ENCODE peak calls at places on chromosomes 6 and 20, in six cellular contexts. V is pancreas, H is PC-3, J is ovary, W is gastrocnemius medialis, S is tibial artery. X is an unnamed sample.

GRCh38 chr6:130696806-130697205 is 130.4 kb upstream of the SMLR1 start:
- DNase-seq in V (no peak), H (peak), J (no peak), W (no peak), S (no peak), X (no peak)

GRCh38 chr6:111995409-111995808 is 58.5 kb upstream of the CCN6 start:
- DNase-seq in V (no peak), H (peak), J (no peak), W (no peak), S (no peak), X (no peak)

GRCh38 chr6:125858427-125859320 is 67.9 kb downstream of the NCOA7 start:
- DNase-seq in V (peak), H (peak), J (peak), W (peak), S (no peak), X (no peak)

GRCh38 chr6:96164802-96165201 is 149.0 kb downstream of the FUT9 start:
- DNase-seq in V (no peak), H (no peak), J (no peak), W (no peak), S (no peak), X (no peak)

GRCh38 chr6:166007349-166008263 is 160.0 kb downstream of the TBXT start:
- DNase-seq in V (peak), H (no peak), J (peak), W (no peak), S (peak), X (no peak)

GRCh38 chr6:32148722-32149576 is 2.8 kb downstream of the PRRT1 start:
- DNase-seq in V (peak), H (no peak), J (no peak), W (peak), S (no peak), X (peak)

GRCh38 chr6:25866011-25866410 is 8.0 kb downstream of the SLC17A3 start:
- DNase-seq in V (no peak), H (no peak), J (no peak), W (no peak), S (no peak), X (no peak)

GRCh38 chr20:50848341-50848808 is 53.5 kb downstream of the BCAS4 start:
- DNase-seq in V (peak), H (no peak), J (peak), W (no peak), S (peak), X (no peak)

GRCh38 chr20:37329481-37330165 is 16.3 kb upstream of the SRC start:
- DNase-seq in V (no peak), H (no peak), J (no peak), W (no peak), S (no peak), X (no peak)

GRCh38 chr20:49323622-49324238 is 45.9 kb upstream of the ZNFX1 start:
- DNase-seq in V (no peak), H (peak), J (no peak), W (no peak), S (no peak), X (no peak)

GRCh38 chr20:17629678-17630089 is 52.4 kb downstream of the RRBP1 start:
- DNase-seq in V (peak), H (no peak), J (no peak), W (no peak), S (no peak), X (no peak)

GRCh38 chr20:58542411-58543095 is 27.4 kb upstream of the APCDD1L start:
- DNase-seq in V (no peak), H (peak), J (no peak), W (no peak), S (no peak), X (no peak)

GRCh38 chr6:105561501-105561900 is 158.6 kb upstream of the PREP start:
- DNase-seq in V (no peak), H (no peak), J (no peak), W (no peak), S (no peak), X (no peak)

GRCh38 chr6:33279971-33280511 is 3.1 kb downstream of the B3GALT4 start:
- DNase-seq in V (peak), H (peak), J (no peak), W (peak), S (no peak), X (no peak)

GRCh38 chr6:166903027-166903426 is 53.3 kb downstream of the RNASET2 start:
- DNase-seq in V (no peak), H (no peak), J (no peak), W (no peak), S (no peak), X (no peak)

GRCh38 chr20:40687384-40688128 is 1.5 kb downstream of the MAFB start:
- DNase-seq in V (peak), H (no peak), J (peak), W (peak), S (peak), X (no peak)

GRCh38 chr20:56554869-56555268 is 21.8 kb downstream of the FAM209B start:
- DNase-seq in V (no peak), H (peak), J (peak), W (peak), S (no peak), X (no peak)

GRCh38 chr6:16205377-16206144 is 32.8 kb upstream of the GMPR start:
- DNase-seq in V (no peak), H (no peak), J (no peak), W (no peak), S (no peak), X (no peak)

GRCh38 chr6:20538131-20538662 is 3.9 kb downstream of the CDKAL1 start:
- DNase-seq in V (no peak), H (no peak), J (no peak), W (no peak), S (no peak), X (no peak)

GRCh38 chr6:41042167-41042566 is at the start of gene TSPO2:
- DNase-seq in V (no peak), H (no peak), J (no peak), W (no peak), S (no peak), X (no peak)

GRCh38 chr6:150297327-150298028 is 71.3 kb upstream of the IYD start:
- DNase-seq in V (no peak), H (peak), J (no peak), W (no peak), S (no peak), X (no peak)

GRCh38 chr6:49570474-49571079 is 20.1 kb downstream of the C6orf141 start:
- DNase-seq in V (no peak), H (peak), J (no peak), W (no peak), S (no peak), X (no peak)

GRCh38 chr6:151239603-151240035 is at the start of gene AKAP12:
- DNase-seq in V (no peak), H (no peak), J (peak), W (peak), S (peak), X (no peak)

GRCh38 chr6:116217069-116217468 is 36.8 kb downstream of the TSPYL4 start:
- DNase-seq in V (no peak), H (peak), J (no peak), W (no peak), S (no peak), X (no peak)

GRCh38 chr6:142369266-142369665 is 67.5 kb downstream of the ADGRG6 start:
- DNase-seq in V (no peak), H (no peak), J (no peak), W (no peak), S (no peak), X (no peak)

GRCh38 chr6:144151010-144151727 is 852 bp downstream of the STX11 start:
- DNase-seq in V (no peak), H (peak), J (no peak), W (no peak), S (no peak), X (peak)

GRCh38 chr20:22559711-22560305 is 24.6 kb downstream of the FOXA2 start:
- DNase-seq in V (no peak), H (no peak), J (no peak), W (no peak), S (no peak), X (no peak)

GRCh38 chr6:108163267-108163643 is 2.6 kb upstream of the NR2E1 start:
- DNase-seq in V (no peak), H (peak), J (no peak), W (no peak), S (no peak), X (no peak)
- TF ChIP-seq CTCF in V (no peak), H (peak), J (no peak), W (no peak), S (no peak), X (no peak)

GRCh38 chr20:44224651-44225050 is 14.1 kb upstream of the OSER1 start:
- DNase-seq in V (no peak), H (no peak), J (no peak), W (no peak), S (no peak), X (no peak)
- H3K27ac ChIP-seq in V (no peak), H (no peak), J (no peak), W (no peak), S (no peak), X (no peak)

GRCh38 chr20:34022154-34022842 is 28.6 kb downstream of the RALY start:
- DNase-seq in V (no peak), H (peak), J (no peak), W (no peak), S (no peak), X (no peak)
- TF ChIP-seq CTCF in V (no peak), H (peak), J (no peak), W (no peak), S (no peak), X (peak)

DNA sequence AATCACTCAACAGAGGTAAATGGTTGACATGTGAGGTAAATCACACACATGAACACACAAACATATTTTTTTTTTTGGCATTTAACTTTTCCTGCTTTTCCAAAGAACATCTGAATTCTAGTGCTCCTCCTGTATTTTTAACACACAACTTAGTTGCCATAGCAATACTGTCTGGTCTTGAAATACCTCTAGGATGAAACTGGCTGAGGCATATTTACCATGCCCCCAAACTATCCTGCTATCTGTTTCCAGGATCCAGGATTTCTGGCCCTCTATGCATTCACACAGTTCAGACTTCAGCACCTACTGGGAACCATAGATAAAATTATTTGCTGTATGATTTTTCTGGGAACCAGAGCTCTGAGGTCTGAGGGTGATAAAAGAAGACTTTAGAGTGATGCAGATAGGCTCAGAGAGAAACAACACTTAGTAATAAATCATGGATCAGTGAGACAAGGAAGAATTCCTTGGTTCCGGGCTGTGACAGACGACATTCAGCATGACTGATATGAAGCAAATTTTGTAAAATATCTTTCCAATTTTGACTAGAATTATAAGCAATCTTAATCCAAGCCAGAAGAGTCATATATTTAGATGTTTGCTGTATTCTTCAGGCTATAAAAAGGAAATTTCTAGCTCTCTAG is 359.7 kb downstream of the BTBD9 start:
- DNase-seq in V (no peak), H (no peak), J (no peak), W (no peak), S (no peak), X (no peak)
- H3K27ac ChIP-seq in V (no peak), H (no peak), J (no peak), W (no peak), S (no peak), X (no peak)